ENCODE peak calls at places on chromosome 22, in five cellular contexts. B is right cardiac atrium; O is stimulated activated CD8-positive, alpha-beta memory T cell treated with anti-CD3 and anti-CD28 coated beads, Interleukin-2, amount 100 ng/mL, for 1 hour; C is mucosa of descending colon; Z is mesothelial cell of epicardium. F is an unnamed sample.

GRCh38 chr22:46614070-46614931 is 5.9 kb upstream of the GRAMD4 start:
- DNase-seq in C (peak; percentile 18), B (peak; percentile 62), Z (no peak), O (no peak), F (peak; percentile 84)

GRCh38 chr22:35514366-35514765 is 26.3 kb upstream of the RASD2 start:
- DNase-seq in Z (no peak), C (no peak), O (no peak), B (no peak), F (no peak)

GRCh38 chr22:46069518-46070214 is 80.7 kb upstream of the PPARA start:
- DNase-seq in C (peak; percentile 97), O (no peak), B (peak; percentile 95), Z (no peak), F (peak; percentile 88)

GRCh38 chr22:42814616-42815015 is 42.5 kb downstream of the ARFGAP3 start:
- DNase-seq in B (no peak), O (no peak), Z (no peak), C (no peak), F (no peak)

GRCh38 chr22:47933891-47934290 is 1171.4 kb downstream of the TBC1D22A start:
- DNase-seq in O (no peak), Z (no peak), C (no peak), B (no peak), F (no peak)

GRCh38 chr22:24894220-24894975 is 52.1 kb downstream of the LHFPL7 start:
- DNase-seq in Z (no peak), B (peak; percentile 93), C (peak; percentile 89), O (no peak), F (no peak)

GRCh38 chr22:41522813-41523212 is 21.5 kb downstream of the POLR3H start:
- DNase-seq in Z (no peak), B (peak; percentile 49), O (no peak), C (no peak), F (no peak)

GRCh38 chr22:50306753-50307749 is at the start of gene PLXNB2:
- DNase-seq in B (peak; percentile 95), O (no peak), Z (peak; percentile 76), C (peak; percentile 85), F (peak; percentile 82)

GRCh38 chr22:19851291-19852176 is 3.1 kb downstream of the GNB1L start:
- DNase-seq in C (no peak), O (no peak), B (peak; percentile 32), Z (no peak), F (peak; percentile 80)

GRCh38 chr22:18023509-18024275 is 669 bp downstream of the MICAL3 start:
- DNase-seq in C (peak; percentile 89), B (peak; percentile 94), O (no peak), Z (peak; percentile 71), F (peak; percentile 31)

F was measured in upper lobe of left lung.